ENCODE peak calls at places on chromosome 16, in ten cellular contexts. G is gastrocnemius medialis, U is heart left ventricle, P is transverse colon, Q is endothelial cell of umbilical vein, M is esophagus squamous epithelium, S is body of pancreas, Z is A549, R is uterus, A is GM12878. O is an unnamed sample.

GRCh38 chr16:69188716-69189115 is 1.8 kb downstream of the SNTB2 start:
- DNase-seq in G (no peak), U (no peak), P (no peak), Q (peak; percentile 54), M (no peak), S (no peak), Z (peak; percentile 18), R (no peak), A (no peak), O (no peak)

GRCh38 chr16:81123092-81123852 is 27.1 kb upstream of the GCSH start:
- DNase-seq in G (no peak), U (no peak), P (no peak), Q (no peak), M (no peak), S (no peak), Z (no peak), R (no peak), A (no peak), O (no peak)

GRCh38 chr16:27317738-27318398 is 4.1 kb downstream of the IL4R start:
- DNase-seq in G (no peak), U (no peak), P (no peak), Q (no peak), M (no peak), S (no peak), Z (no peak), R (no peak), A (no peak), O (no peak)

GRCh38 chr16:23244122-23244521 is 58.0 kb upstream of the SCNN1B start:
- DNase-seq in G (no peak), U (no peak), P (no peak), Q (no peak), M (no peak), S (no peak), Z (no peak), R (no peak), A (no peak), O (no peak)

GRCh38 chr16:4114257-4115208 is 1.7 kb downstream of the ADCY9 start:
- DNase-seq in G (no peak), U (peak; percentile 66), P (no peak), Q (no peak), M (no peak), S (no peak), Z (no peak), R (no peak), A (no peak), O (peak; percentile 52)

GRCh38 chr16:6190756-6191155 is 1093.2 kb upstream of the EEF2KMT start:
- DNase-seq in G (no peak), U (no peak), P (no peak), Q (no peak), M (no peak), S (no peak), Z (no peak), R (no peak), A (no peak), O (no peak)

GRCh38 chr16:85768225-85768624 is 17.3 kb upstream of the C16orf74 start:
- DNase-seq in G (no peak), U (no peak), P (no peak), Q (no peak), M (no peak), S (no peak), Z (no peak), R (no peak), A (no peak), O (no peak)

GRCh38 chr16:87844374-87844733 is 25.0 kb downstream of the SLC7A5 start:
- DNase-seq in G (no peak), U (peak; percentile 79), P (no peak), Q (no peak), M (no peak), S (no peak), Z (no peak), R (no peak), A (no peak), O (no peak)

GRCh38 chr16:84484579-84485254 is 19.7 kb downstream of the MEAK7 start:
- DNase-seq in G (peak; percentile 22), U (peak; percentile 77), P (peak; percentile 55), Q (peak; percentile 61), M (no peak), S (peak; percentile 54), Z (peak; percentile 47), R (peak; percentile 55), A (no peak), O (peak; percentile 67)

GRCh38 chr16:58501242-58502131 is 1.5 kb downstream of the NDRG4 start:
- DNase-seq in G (no peak), U (no peak), P (peak; percentile 33), Q (no peak), M (no peak), S (peak; percentile 87), Z (no peak), R (no peak), A (no peak), O (peak; percentile 33)

GRCh38 chr16:49687603-49688002 is 168.3 kb downstream of the ZNF423 start:
- DNase-seq in G (no peak), U (no peak), P (no peak), Q (no peak), M (no peak), S (no peak), Z (no peak), R (no peak), A (no peak), O (no peak)

GRCh38 chr16:49684731-49685130 is 171.2 kb downstream of the ZNF423 start:
- DNase-seq in G (no peak), U (no peak), P (no peak), Q (no peak), M (no peak), S (no peak), Z (no peak), R (no peak), A (no peak), O (no peak)

GRCh38 chr16:49690778-49691177 is 165.1 kb downstream of the ZNF423 start:
- DNase-seq in G (no peak), U (no peak), P (no peak), Q (no peak), M (no peak), S (no peak), Z (no peak), R (no peak), A (no peak), O (no peak)

GRCh38 chr16:49693445-49693844 is 162.5 kb downstream of the ZNF423 start:
- DNase-seq in G (no peak), U (no peak), P (no peak), Q (no peak), M (no peak), S (no peak), Z (no peak), R (no peak), A (no peak), O (no peak)

DNA sequence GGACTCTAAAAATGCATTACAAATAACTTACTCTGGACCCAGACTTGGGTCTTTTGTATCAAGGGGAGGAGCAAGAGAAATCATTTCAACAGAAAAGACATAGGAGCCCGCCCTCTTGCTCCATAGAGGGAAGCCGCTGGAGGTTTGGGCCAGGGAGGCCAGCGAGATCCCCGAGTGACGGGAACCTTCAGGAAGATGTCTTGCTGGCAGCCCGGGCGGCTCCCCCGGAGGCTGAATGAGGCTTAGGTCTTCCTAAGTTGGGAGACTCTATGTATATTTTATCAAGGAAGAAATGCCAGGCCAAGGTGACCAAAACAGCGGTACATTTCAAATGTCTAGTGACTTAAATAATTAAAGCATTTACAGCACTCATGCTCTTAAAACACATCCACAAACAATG is 167.6 kb downstream of the ZNF423 start:
- DNase-seq in G (no peak), U (no peak), P (no peak), Q (no peak), M (no peak), S (no peak), Z (no peak), R (no peak), A (no peak), O (no peak)
- TF ChIP-seq POLR2A in G (no peak), U (no peak), P (no peak), Q (no peak), M (no peak), S (no peak), Z (no peak), R (no peak), A (no peak), O (no peak)

DNA sequence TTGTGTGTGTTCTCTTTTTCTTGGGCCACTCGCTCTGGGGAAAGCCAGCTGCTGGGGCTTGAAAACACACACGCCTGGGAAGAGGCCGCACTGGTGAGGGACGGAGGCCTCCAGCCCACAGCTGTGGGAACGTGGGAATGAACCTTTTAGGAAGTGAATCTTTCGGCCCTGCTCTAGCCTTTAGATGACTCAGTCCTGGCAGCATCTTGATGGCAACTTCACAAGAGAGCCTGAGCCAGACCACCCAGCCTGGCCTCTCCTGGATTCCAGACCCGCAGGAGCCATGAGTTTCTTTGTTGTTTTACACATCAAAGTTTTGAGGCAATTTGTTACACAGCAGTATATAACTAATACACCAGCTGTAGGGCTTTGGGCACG is 2.2 kb upstream of the PDPK1 start:
- DNase-seq in G (peak; percentile 14), U (no peak), P (no peak), Q (no peak), M (no peak), S (no peak), Z (no peak), R (peak; percentile 69), A (no peak), O (peak; percentile 4)
- H3K27ac ChIP-seq in G (peak overlapping the region; percentile 74), U (no peak overlapping the region), P (peak overlapping the region; percentile 91), Q (no peak overlapping the region), M (peak overlapping the region; percentile 95), S (no peak overlapping the region), Z (no peak overlapping the region), R (peak overlapping the region; percentile 27), A (no peak overlapping the region), O (peak overlapping the region; percentile 92)

GRCh38 chr16:83298541-83298940 is 509.2 kb upstream of the HSBP1 start:
- DNase-seq in G (no peak), U (no peak), P (no peak), Q (no peak), M (no peak), S (no peak), Z (no peak), R (no peak), A (no peak), O (peak; percentile 68)
- H3K4me3 ChIP-seq in G (no peak overlapping the region), U (no peak overlapping the region), P (no peak overlapping the region), Q (no peak overlapping the region), M (no peak overlapping the region), S (no peak overlapping the region), Z (no peak overlapping the region), R (no peak overlapping the region), A (no peak overlapping the region), O (no peak overlapping the region)

GRCh38 chr16:50740747-50741146 is 1.1 kb upstream of the CYLD start:
- DNase-seq in G (no peak), U (no peak), P (no peak), Q (no peak), M (no peak), S (no peak), Z (no peak), R (no peak), A (no peak), O (no peak)

GRCh38 chr16:50741225-50741807 is 570 bp upstream of the CYLD start:
- DNase-seq in G (no peak), U (no peak), P (peak; percentile 14), Q (no peak), M (no peak), S (peak; percentile 20), Z (no peak), R (peak; percentile 35), A (no peak), O (peak; percentile 26)

GRCh38 chr16:50742521-50743150 is 750 bp downstream of the CYLD start:
- DNase-seq in G (peak; percentile 34), U (peak; percentile 69), P (peak; percentile 46), Q (peak; percentile 20), M (no peak), S (peak; percentile 41), Z (no peak), R (no peak), A (no peak), O (peak; percentile 24)

GRCh38 chr16:50743575-50744225 is 1.8 kb downstream of the CYLD start:
- DNase-seq in G (no peak), U (no peak), P (no peak), Q (no peak), M (no peak), S (no peak), Z (no peak), R (no peak), A (no peak), O (peak; percentile 54)

GRCh38 chr16:50741808-50742520 is at the start of gene CYLD:
- DNase-seq in G (peak; percentile 100), U (peak; percentile 100), P (peak; percentile 100), Q (peak; percentile 100), M (peak; percentile 98), S (peak; percentile 100), Z (peak; percentile 98), R (peak; percentile 100), A (peak; percentile 95), O (peak; percentile 100)
- TF ChIP-seq POLR2A in G (peak; percentile 88), U (peak; percentile 43), P (peak; percentile 70), Q (no peak), M (peak; percentile 89), S (peak; percentile 50), Z (no peak), R (peak; percentile 70), A (peak; percentile 36), O (peak; percentile 65)

O was measured in thyroid gland.